ENCODE peak calls at places on chromosomes 7 and 10, in nine cellular contexts. One of them, this sample, is unnamed.
A peak's percentile ranks its signal among the peaks of the same experiment; 100 is the strongest.

GRCh38 chr7:70663680-70664079 is 468.3 kb upstream of the GALNT17 start:
- DNase-seq in heart left ventricle: no peak
- DNase-seq in uterus: no peak
- DNase-seq in ovary: no peak
- DNase-seq in Peyer's patch: no peak
- DNase-seq in K562: no peak
- DNase-seq in IMR-90: no peak
- DNase-seq in endothelial cell of umbilical vein: no peak
- DNase-seq in testis: no peak
- DNase-seq in this sample: no peak

GRCh38 chr10:75408911-75409885 is 7.6 kb upstream of the ZNF503 start:
- DNase-seq in testis: peak; percentile 78
- DNase-seq in K562: peak; percentile 99
- DNase-seq in endothelial cell of umbilical vein: no peak
- DNase-seq in IMR-90: no peak
- DNase-seq in Peyer's patch: no peak
- DNase-seq in uterus: peak; percentile 81
- DNase-seq in heart left ventricle: peak; percentile 81
- DNase-seq in ovary: peak; percentile 85
- DNase-seq in this sample: peak; percentile 31

GRCh38 chr10:17226891-17227303 is 1.1 kb upstream of the VIM start:
- DNase-seq in testis: no peak
- DNase-seq in IMR-90: no peak
- DNase-seq in heart left ventricle: no peak
- DNase-seq in uterus: no peak
- DNase-seq in K562: no peak
- DNase-seq in endothelial cell of umbilical vein: no peak
- DNase-seq in Peyer's patch: no peak
- DNase-seq in ovary: no peak
- DNase-seq in this sample: no peak

GRCh38 chr7:90944021-90944420 is 320.2 kb upstream of the FZD1 start:
- DNase-seq in heart left ventricle: no peak
- DNase-seq in K562: no peak
- DNase-seq in uterus: no peak
- DNase-seq in IMR-90: peak; percentile 23
- DNase-seq in endothelial cell of umbilical vein: no peak
- DNase-seq in Peyer's patch: no peak
- DNase-seq in ovary: no peak
- DNase-seq in testis: no peak
- DNase-seq in this sample: no peak

GRCh38 chr10:132319853-132320669 is 11.9 kb upstream of the LRRC27 start:
- DNase-seq in endothelial cell of umbilical vein: no peak
- DNase-seq in heart left ventricle: no peak
- DNase-seq in IMR-90: peak; percentile 92
- DNase-seq in ovary: no peak
- DNase-seq in uterus: no peak
- DNase-seq in K562: peak; percentile 31
- DNase-seq in Peyer's patch: no peak
- DNase-seq in testis: no peak
- DNase-seq in this sample: peak; percentile 43

GRCh38 chr7:156360835-156361234 is 279.7 kb upstream of the RNF32 start:
- DNase-seq in endothelial cell of umbilical vein: no peak
- DNase-seq in heart left ventricle: no peak
- DNase-seq in Peyer's patch: no peak
- DNase-seq in ovary: no peak
- DNase-seq in IMR-90: no peak
- DNase-seq in K562: no peak
- DNase-seq in testis: no peak
- DNase-seq in uterus: no peak
- DNase-seq in this sample: no peak

GRCh38 chr10:80619036-80619435 is 81.3 kb downstream of the SH2D4B start:
- DNase-seq in endothelial cell of umbilical vein: no peak
- DNase-seq in Peyer's patch: no peak
- DNase-seq in K562: no peak
- DNase-seq in IMR-90: no peak
- DNase-seq in ovary: no peak
- DNase-seq in uterus: no peak
- DNase-seq in testis: no peak
- DNase-seq in heart left ventricle: no peak
- DNase-seq in this sample: no peak

GRCh38 chr7:131238260-131238940 is 89.3 kb upstream of the MKLN1 start:
- DNase-seq in heart left ventricle: no peak
- DNase-seq in testis: no peak
- DNase-seq in uterus: no peak
- DNase-seq in Peyer's patch: no peak
- DNase-seq in IMR-90: peak; percentile 81
- DNase-seq in endothelial cell of umbilical vein: peak; percentile 65
- DNase-seq in K562: no peak
- DNase-seq in ovary: no peak
- DNase-seq in this sample: no peak

GRCh38 chr7:42456756-42457276 is 219.8 kb upstream of the GLI3 start:
- DNase-seq in heart left ventricle: no peak
- DNase-seq in uterus: no peak
- DNase-seq in Peyer's patch: no peak
- DNase-seq in testis: no peak
- DNase-seq in endothelial cell of umbilical vein: no peak
- DNase-seq in IMR-90: no peak
- DNase-seq in ovary: no peak
- DNase-seq in K562: no peak
- DNase-seq in this sample: no peak

GRCh38 chr10:24889636-24890035 is 62.8 kb downstream of the PRTFDC1 start:
- DNase-seq in endothelial cell of umbilical vein: no peak
- DNase-seq in Peyer's patch: no peak
- DNase-seq in testis: no peak
- DNase-seq in heart left ventricle: no peak
- DNase-seq in ovary: no peak
- DNase-seq in K562: no peak
- DNase-seq in uterus: no peak
- DNase-seq in IMR-90: no peak
- DNase-seq in this sample: no peak

GRCh38 chr7:69553190-69553589 is 45.1 kb upstream of the AUTS2 start:
- DNase-seq in Peyer's patch: no peak
- DNase-seq in ovary: no peak
- DNase-seq in IMR-90: no peak
- DNase-seq in testis: no peak
- DNase-seq in heart left ventricle: no peak
- DNase-seq in uterus: no peak
- DNase-seq in K562: no peak
- DNase-seq in endothelial cell of umbilical vein: no peak
- DNase-seq in this sample: no peak

GRCh38 chr10:77801474-77802238 is 124.9 kb downstream of the DLG5 start:
- DNase-seq in ovary: no peak
- DNase-seq in Peyer's patch: no peak
- DNase-seq in testis: no peak
- DNase-seq in endothelial cell of umbilical vein: no peak
- DNase-seq in uterus: no peak
- DNase-seq in heart left ventricle: no peak
- DNase-seq in K562: no peak
- DNase-seq in IMR-90: peak; percentile 52
- DNase-seq in this sample: no peak

GRCh38 chr10:74432841-74433594 is 282.0 kb downstream of the ADK start:
- DNase-seq in Peyer's patch: no peak
- DNase-seq in ovary: no peak
- DNase-seq in uterus: no peak
- DNase-seq in IMR-90: peak; percentile 70
- DNase-seq in testis: no peak
- DNase-seq in K562: peak; percentile 23
- DNase-seq in heart left ventricle: no peak
- DNase-seq in endothelial cell of umbilical vein: no peak
- DNase-seq in this sample: no peak

GRCh38 chr10:85333594-85333993 is 1005.2 kb downstream of the CCSER2 start:
- DNase-seq in ovary: no peak
- DNase-seq in endothelial cell of umbilical vein: no peak
- DNase-seq in K562: no peak
- DNase-seq in testis: no peak
- DNase-seq in Peyer's patch: no peak
- DNase-seq in uterus: no peak
- DNase-seq in heart left ventricle: no peak
- DNase-seq in IMR-90: no peak
- DNase-seq in this sample: no peak

GRCh38 chr7:31512166-31512565 is 1.7 kb upstream of the ITPRID1 start:
- DNase-seq in endothelial cell of umbilical vein: no peak
- DNase-seq in uterus: no peak
- DNase-seq in IMR-90: no peak
- DNase-seq in heart left ventricle: no peak
- DNase-seq in K562: no peak
- DNase-seq in ovary: no peak
- DNase-seq in Peyer's patch: no peak
- DNase-seq in testis: no peak
- DNase-seq in this sample: no peak

GRCh38 chr7:18315241-18315640 is 180.3 kb upstream of the HDAC9 start:
- DNase-seq in uterus: no peak
- DNase-seq in IMR-90: no peak
- DNase-seq in testis: no peak
- DNase-seq in endothelial cell of umbilical vein: no peak
- DNase-seq in heart left ventricle: no peak
- DNase-seq in ovary: no peak
- DNase-seq in Peyer's patch: no peak
- DNase-seq in K562: no peak
- DNase-seq in this sample: no peak

GRCh38 chr7:151327659-151328058 is 14.0 kb upstream of the NUB1 start:
- DNase-seq in endothelial cell of umbilical vein: no peak
- DNase-seq in testis: no peak
- DNase-seq in heart left ventricle: no peak
- DNase-seq in IMR-90: peak; percentile 83
- DNase-seq in K562: no peak
- DNase-seq in uterus: no peak
- DNase-seq in Peyer's patch: no peak
- DNase-seq in ovary: no peak
- DNase-seq in this sample: no peak

GRCh38 chr7:133513608-133514007 is 260.7 kb downstream of the EXOC4 start:
- DNase-seq in ovary: no peak
- DNase-seq in heart left ventricle: no peak
- DNase-seq in endothelial cell of umbilical vein: no peak
- DNase-seq in testis: no peak
- DNase-seq in Peyer's patch: no peak
- DNase-seq in K562: no peak
- DNase-seq in uterus: no peak
- DNase-seq in IMR-90: peak; percentile 83
- DNase-seq in this sample: no peak

GRCh38 chr7:91945476-91945875 is 4.8 kb downstream of the AKAP9 start:
- DNase-seq in Peyer's patch: no peak
- DNase-seq in endothelial cell of umbilical vein: no peak
- DNase-seq in uterus: no peak
- DNase-seq in testis: no peak
- DNase-seq in K562: no peak
- DNase-seq in IMR-90: peak; percentile 75
- DNase-seq in heart left ventricle: no peak
- DNase-seq in ovary: no peak
- DNase-seq in this sample: no peak

GRCh38 chr10:119206603-119207366 is 586 bp upstream of the GRK5 start:
- DNase-seq in heart left ventricle: peak; percentile 83
- DNase-seq in IMR-90: peak; percentile 59
- DNase-seq in K562: peak; percentile 76
- DNase-seq in testis: peak; percentile 73
- DNase-seq in uterus: peak; percentile 75
- DNase-seq in Peyer's patch: peak; percentile 69
- DNase-seq in ovary: peak; percentile 78
- DNase-seq in endothelial cell of umbilical vein: peak; percentile 77
- DNase-seq in this sample: peak; percentile 19

GRCh38 chr10:119207367-119207668 is at the start of gene GRK5:
- DNase-seq in K562: peak; percentile 89
- DNase-seq in testis: peak; percentile 94
- DNase-seq in heart left ventricle: peak; percentile 97
- DNase-seq in Peyer's patch: peak; percentile 96
- DNase-seq in ovary: peak; percentile 95
- DNase-seq in IMR-90: peak; percentile 98
- DNase-seq in uterus: peak; percentile 95
- DNase-seq in endothelial cell of umbilical vein: peak; percentile 95
- DNase-seq in this sample: peak; percentile 87

GRCh38 chr10:119208553-119208940 is 1.2 kb downstream of the GRK5 start:
- DNase-seq in uterus: no peak
- DNase-seq in heart left ventricle: no peak
- DNase-seq in endothelial cell of umbilical vein: no peak
- DNase-seq in K562: no peak
- DNase-seq in ovary: no peak
- DNase-seq in testis: no peak
- DNase-seq in IMR-90: no peak
- DNase-seq in Peyer's patch: no peak
- DNase-seq in this sample: no peak

GRCh38 chr10:119207713-119208552 is 562 bp downstream of the GRK5 start:
- DNase-seq in uterus: peak; percentile 61
- DNase-seq in Peyer's patch: peak; percentile 56
- DNase-seq in ovary: peak; percentile 50
- DNase-seq in endothelial cell of umbilical vein: peak; percentile 68
- DNase-seq in K562: no peak
- DNase-seq in testis: peak; percentile 53
- DNase-seq in heart left ventricle: peak; percentile 56
- DNase-seq in IMR-90: peak; percentile 62
- DNase-seq in this sample: peak; percentile 24

GRCh38 chr10:119205926-119206602 is 1.3 kb upstream of the GRK5 start:
- DNase-seq in heart left ventricle: peak; percentile 89
- DNase-seq in K562: peak; percentile 25
- DNase-seq in Peyer's patch: peak; percentile 81
- DNase-seq in ovary: no peak
- DNase-seq in testis: peak; percentile 68
- DNase-seq in endothelial cell of umbilical vein: no peak
- DNase-seq in IMR-90: no peak
- DNase-seq in uterus: peak; percentile 63
- DNase-seq in this sample: peak; percentile 40
- TF ChIP-seq POLR2A in heart left ventricle: no peak
- TF ChIP-seq POLR2A in K562: no peak
- TF ChIP-seq POLR2A in Peyer's patch: no peak
- TF ChIP-seq POLR2A in ovary: no peak
- TF ChIP-seq POLR2A in testis: no peak
- TF ChIP-seq POLR2A in endothelial cell of umbilical vein: no peak
- TF ChIP-seq POLR2A in IMR-90: peak; percentile 18
- TF ChIP-seq POLR2A in uterus: no peak
- TF ChIP-seq POLR2A in this sample: no peak

GRCh38 chr10:26621889-26622681 is 75.4 kb upstream of the PDSS1 start:
- DNase-seq in K562: no peak
- DNase-seq in IMR-90: peak; percentile 0
- DNase-seq in testis: peak; percentile 37
- DNase-seq in heart left ventricle: peak; percentile 58
- DNase-seq in uterus: no peak
- DNase-seq in ovary: no peak
- DNase-seq in endothelial cell of umbilical vein: no peak
- DNase-seq in Peyer's patch: peak; percentile 26
- DNase-seq in this sample: peak; percentile 9
- H3K27ac ChIP-seq in K562: no peak overlapping the region
- H3K27ac ChIP-seq in IMR-90: no peak overlapping the region
- H3K27ac ChIP-seq in testis: no peak overlapping the region
- H3K27ac ChIP-seq in heart left ventricle: no peak overlapping the region
- H3K27ac ChIP-seq in uterus: no peak overlapping the region
- H3K27ac ChIP-seq in ovary: no peak overlapping the region
- H3K27ac ChIP-seq in endothelial cell of umbilical vein: no peak overlapping the region
- H3K27ac ChIP-seq in Peyer's patch: peak overlapping the region; percentile 95
- H3K27ac ChIP-seq in this sample: no peak overlapping the region

GRCh38 chr7:135271255-135271615 is 37.6 kb downstream of the STRA8 start:
- DNase-seq in IMR-90: no peak
- DNase-seq in testis: no peak
- DNase-seq in ovary: no peak
- DNase-seq in endothelial cell of umbilical vein: no peak
- DNase-seq in uterus: no peak
- DNase-seq in Peyer's patch: no peak
- DNase-seq in K562: no peak
- DNase-seq in heart left ventricle: no peak
- DNase-seq in this sample: no peak
- H3K36me3 ChIP-seq in IMR-90: no peaks in the 10 kb centered on the region
- H3K36me3 ChIP-seq in testis: no peaks in the 10 kb centered on the region
- H3K36me3 ChIP-seq in ovary: no peaks in the 10 kb centered on the region
- H3K36me3 ChIP-seq in endothelial cell of umbilical vein: no peaks in the 10 kb centered on the region
- H3K36me3 ChIP-seq in uterus: no peaks in the 10 kb centered on the region
- H3K36me3 ChIP-seq in Peyer's patch: no peaks in the 10 kb centered on the region
- H3K36me3 ChIP-seq in K562: no peaks in the 10 kb centered on the region
- H3K36me3 ChIP-seq in heart left ventricle: no peaks in the 10 kb centered on the region
- H3K36me3 ChIP-seq in this sample: no peaks in the 10 kb centered on the region

GRCh38 chr7:20797174-20798080 is 10.7 kb upstream of the SP8 start:
- DNase-seq in IMR-90: no peak
- DNase-seq in uterus: no peak
- DNase-seq in ovary: no peak
- DNase-seq in K562: no peak
- DNase-seq in heart left ventricle: no peak
- DNase-seq in testis: no peak
- DNase-seq in Peyer's patch: no peak
- DNase-seq in endothelial cell of umbilical vein: no peak
- DNase-seq in this sample: no peak
- TF ChIP-seq POLR2A in IMR-90: no peak
- TF ChIP-seq POLR2A in uterus: no peak
- TF ChIP-seq POLR2A in ovary: no peak
- TF ChIP-seq POLR2A in K562: peak; percentile 42
- TF ChIP-seq POLR2A in heart left ventricle: no peak
- TF ChIP-seq POLR2A in testis: no peak
- TF ChIP-seq POLR2A in Peyer's patch: peak; percentile 14
- TF ChIP-seq POLR2A in endothelial cell of umbilical vein: peak; percentile 24
- TF ChIP-seq POLR2A in this sample: no peak

This sample was measured in gastrocnemius medialis.